ENCODE peak calls at places on chromosomes 6 and 20, in nine cellular contexts. H is BJ, T is fibroblast of pulmonary artery, B is RWPE2, J is fibroblast of the aortic adventitia, U is cardiac muscle cell, W is testis, M is GM06990, S is stomach. Q is an unnamed sample.

GRCh38 chr20:45782890-45783289 is 8.8 kb downstream of the WFDC3 start:
- DNase-seq in B (no peak), W (no peak), M (no peak), S (no peak), H (no peak), U (no peak), J (no peak), T (no peak), Q (no peak)

GRCh38 chr20:63700199-63701050 is 4.0 kb downstream of the TNFRSF6B start:
- DNase-seq in H (no peak), U (no peak), W (no peak), B (peak), M (no peak), S (no peak), J (no peak), T (no peak), Q (no peak)

GRCh38 chr20:44796758-44797457 is 13.4 kb downstream of the RIMS4 start:
- DNase-seq in M (no peak), U (no peak), H (no peak), J (no peak), S (no peak), W (no peak), T (no peak), B (no peak), Q (no peak)

GRCh38 chr20:43389839-43390626 is 67.7 kb upstream of the SRSF6 start:
- DNase-seq in M (no peak), B (no peak), J (no peak), T (no peak), U (peak), S (no peak), W (peak), H (no peak), Q (no peak)

GRCh38 chr20:34017610-34018009 is 23.9 kb downstream of the RALY start:
- DNase-seq in S (no peak), B (peak), T (peak), H (peak), U (no peak), M (no peak), J (peak), W (no peak), Q (peak)

GRCh38 chr6:107264357-107264831 is 149.1 kb upstream of the BEND3 start:
- DNase-seq in U (no peak), B (no peak), S (no peak), J (peak), H (no peak), T (peak), W (no peak), M (no peak), Q (peak)

GRCh38 chr20:34797012-34797720 is 28.3 kb downstream of the NCOA6 start:
- DNase-seq in T (no peak), H (no peak), U (no peak), B (no peak), W (no peak), J (no peak), S (no peak), M (no peak), Q (no peak)

GRCh38 chr20:51767018-51767866 is 948 bp downstream of the ATP9A start:
- DNase-seq in J (peak), M (peak), U (peak), H (no peak), S (peak), W (peak), T (peak), B (peak), Q (no peak)

GRCh38 chr6:79543886-79544285 is 6.7 kb upstream of the LCA5 start:
- DNase-seq in B (no peak), J (no peak), W (no peak), M (no peak), H (no peak), S (no peak), T (no peak), U (no peak), Q (no peak)

GRCh38 chr20:1163105-1163504 is 21.7 kb downstream of the TMEM74B start:
- DNase-seq in H (no peak), W (no peak), B (no peak), J (no peak), M (no peak), S (no peak), T (no peak), U (no peak), Q (no peak)

GRCh38 chr6:49949062-49949461 is 14.9 kb downstream of the DEFB114 start:
- DNase-seq in S (no peak), H (no peak), M (no peak), J (no peak), T (no peak), B (no peak), W (no peak), U (no peak), Q (no peak)
- H3K4me3 ChIP-seq in S (no peak), H (no peak), M (no peak), J (no peak), T (no peak), B (no peak), W (no peak), U (no peak), Q (no peak)

DNA sequence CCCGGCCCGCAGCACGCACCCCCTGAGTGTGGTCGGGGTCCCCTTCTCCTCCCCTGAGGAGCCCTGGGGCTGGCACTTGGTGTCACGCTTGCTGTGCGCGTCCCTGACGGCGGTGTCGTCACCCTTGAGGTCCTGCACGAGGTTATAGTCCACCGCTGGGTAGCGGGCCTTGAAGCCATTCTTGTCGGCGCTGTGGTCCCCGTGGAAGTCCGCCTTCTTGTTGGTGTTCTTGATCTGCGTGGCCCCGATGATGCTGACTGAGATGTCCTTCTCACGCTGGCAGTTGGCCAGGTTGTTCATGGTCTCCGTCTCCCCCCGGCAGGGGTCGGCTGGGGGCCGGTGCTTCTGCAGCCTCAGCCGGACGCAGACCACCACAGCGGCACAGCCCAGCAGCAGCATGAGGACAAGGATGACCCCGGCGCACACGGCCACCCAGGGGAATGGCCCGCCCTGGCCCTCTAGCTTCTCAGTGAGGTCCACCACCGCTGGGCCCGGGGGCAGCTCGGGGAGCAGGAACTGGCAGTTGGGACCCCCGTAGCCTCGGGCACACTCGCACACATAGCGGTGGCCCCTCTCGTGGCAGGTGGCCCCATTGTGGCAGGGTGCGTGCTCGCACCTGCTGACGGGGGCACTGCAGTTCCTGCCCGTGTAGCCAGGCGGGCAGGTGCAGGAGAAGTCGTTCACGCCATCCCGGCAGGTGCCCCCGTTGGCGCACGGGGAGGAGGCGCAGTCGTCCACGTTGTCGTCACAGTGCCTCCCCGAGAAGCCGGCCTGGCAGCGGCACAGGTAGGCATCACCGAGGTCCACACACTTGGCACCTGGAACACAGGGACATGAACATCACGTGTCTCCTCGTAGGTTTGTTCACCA is 7.4 kb downstream of the DLL1 start:
- DNase-seq in S (peak), B (peak), U (no peak), M (no peak), J (no peak), W (no peak), H (no peak), T (no peak), Q (no peak)
- TF ChIP-seq CTCF in S (no peak), B (no peak), U (no peak), M (no peak), J (no peak), W (no peak), H (no peak), T (no peak), Q (no peak)

DNA sequence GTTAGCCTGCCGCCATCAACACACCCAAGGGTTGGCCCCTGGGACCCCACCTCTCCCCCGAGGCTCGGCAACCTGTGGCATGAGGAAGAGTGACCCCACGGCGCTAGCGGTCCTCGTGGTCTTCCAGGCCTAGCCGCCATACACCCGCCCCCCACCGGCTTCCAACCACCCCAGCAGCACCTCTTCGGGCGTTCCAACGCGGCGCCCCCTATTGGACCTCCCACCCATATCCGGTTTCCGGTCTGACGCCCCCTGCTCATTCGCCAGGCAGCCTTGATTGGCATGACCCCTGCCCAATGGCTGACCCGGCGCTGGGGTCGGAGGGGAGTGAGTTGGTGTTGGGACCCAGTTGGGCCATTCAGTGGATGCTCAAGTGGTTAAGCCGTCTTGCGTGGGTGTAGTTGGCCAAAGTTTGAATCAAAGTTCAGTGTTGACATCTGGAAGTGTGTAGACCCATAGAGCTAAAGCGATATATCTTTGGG is at the start of gene GNAS-AS1:
- DNase-seq in M (peak), J (peak), S (peak), H (no peak), U (peak), B (peak), W (peak), T (peak), Q (peak)
- H3K4me3 ChIP-seq in M (peak), J (peak), S (peak), H (peak), U (peak), B (peak), W (peak), T (peak), Q (peak)

GRCh38 chr6:36809933-36810844 is 29.1 kb downstream of the CPNE5 start:
- DNase-seq in B (no peak), H (no peak), U (peak), M (no peak), W (no peak), T (no peak), S (no peak), J (no peak), Q (no peak)
- TF ChIP-seq CTCF in B (no peak), H (no peak), U (peak), M (no peak), W (no peak), T (peak), S (no peak), J (no peak), Q (peak)

GRCh38 chr6:48610846-48611245 is 499.8 kb upstream of the PTCHD4 start:
- DNase-seq in B (no peak), S (no peak), M (no peak), H (no peak), T (peak), J (peak), W (no peak), U (no peak), Q (peak)
- H3K4me3 ChIP-seq in B (no peak), S (no peak), M (no peak), H (no peak), T (no peak), J (no peak), W (no peak), U (no peak), Q (no peak)

DNA sequence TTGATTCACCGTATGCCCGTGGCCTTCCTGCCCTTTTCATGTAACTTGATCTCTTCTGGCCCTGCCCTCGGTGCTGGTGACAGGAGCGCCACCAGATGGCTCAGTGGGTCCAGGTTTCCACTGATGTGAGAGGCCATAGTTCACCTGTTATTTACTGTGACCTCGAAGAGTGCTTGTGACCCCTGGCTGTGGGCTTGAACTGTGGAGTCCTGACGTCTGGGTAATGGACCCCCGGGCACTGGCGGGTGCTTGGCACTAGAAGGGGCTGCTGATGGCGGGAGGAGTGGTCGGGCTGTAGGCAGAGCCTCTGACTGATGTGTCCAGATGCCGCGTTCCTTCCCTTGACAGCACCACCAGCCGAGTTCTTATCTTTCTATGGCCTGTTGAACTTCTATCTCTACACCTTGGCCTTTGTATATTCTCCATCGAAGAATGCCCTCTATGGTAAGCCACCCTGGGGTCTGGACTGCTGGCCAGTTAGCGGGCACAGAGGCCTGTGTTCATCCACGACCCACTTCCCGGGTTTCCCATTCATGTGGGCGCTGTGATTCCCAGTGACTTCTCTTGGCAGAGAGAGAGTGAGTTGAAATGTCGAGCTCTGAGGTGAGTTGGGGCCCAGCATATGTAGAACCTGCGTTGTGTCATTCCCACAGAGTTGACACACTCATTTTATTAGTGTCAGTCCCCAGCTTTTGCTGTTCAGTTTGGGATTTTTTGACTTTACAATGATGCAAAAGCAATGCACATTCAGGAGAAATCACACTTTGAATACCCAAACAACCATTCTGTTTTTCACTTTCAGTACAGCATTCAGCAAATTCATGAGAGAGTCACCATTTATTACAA is 14.9 kb downstream of the DYNLT1 start:
- DNase-seq in S (peak), W (no peak), T (no peak), J (no peak), B (peak), U (peak), H (no peak), M (no peak), Q (no peak)
- TF ChIP-seq CTCF in S (no peak), W (no peak), T (no peak), J (no peak), B (no peak), U (no peak), H (no peak), M (peak), Q (no peak)

DNA sequence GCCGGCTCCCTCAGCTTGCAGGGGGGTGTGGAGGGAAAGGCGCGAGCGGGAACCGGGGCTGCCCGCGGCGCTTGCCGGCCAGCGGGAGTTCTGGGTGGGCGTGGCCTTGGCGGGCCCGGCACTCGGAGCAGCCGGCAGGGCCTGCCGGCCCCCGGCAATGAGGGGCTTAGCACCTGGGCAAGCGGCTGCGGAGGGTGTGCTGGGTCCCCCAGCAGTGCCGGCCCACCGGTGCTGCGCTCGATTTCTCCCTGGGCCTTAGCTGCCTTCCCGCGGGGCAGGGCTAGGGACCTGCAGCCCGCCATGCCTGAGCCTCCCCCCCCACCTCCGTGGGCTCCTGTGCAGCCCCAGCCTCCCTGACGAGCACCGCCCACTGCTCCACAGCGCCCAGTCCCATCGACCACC is 514.5 kb upstream of the GJE1 start:
- DNase-seq in J (no peak), W (no peak), S (no peak), T (no peak), U (no peak), B (no peak), H (no peak), M (no peak), Q (no peak)
- H3K4me3 ChIP-seq in J (no peak), W (peak), S (no peak), T (no peak), U (no peak), B (no peak), H (no peak), M (no peak), Q (no peak)

DNA sequence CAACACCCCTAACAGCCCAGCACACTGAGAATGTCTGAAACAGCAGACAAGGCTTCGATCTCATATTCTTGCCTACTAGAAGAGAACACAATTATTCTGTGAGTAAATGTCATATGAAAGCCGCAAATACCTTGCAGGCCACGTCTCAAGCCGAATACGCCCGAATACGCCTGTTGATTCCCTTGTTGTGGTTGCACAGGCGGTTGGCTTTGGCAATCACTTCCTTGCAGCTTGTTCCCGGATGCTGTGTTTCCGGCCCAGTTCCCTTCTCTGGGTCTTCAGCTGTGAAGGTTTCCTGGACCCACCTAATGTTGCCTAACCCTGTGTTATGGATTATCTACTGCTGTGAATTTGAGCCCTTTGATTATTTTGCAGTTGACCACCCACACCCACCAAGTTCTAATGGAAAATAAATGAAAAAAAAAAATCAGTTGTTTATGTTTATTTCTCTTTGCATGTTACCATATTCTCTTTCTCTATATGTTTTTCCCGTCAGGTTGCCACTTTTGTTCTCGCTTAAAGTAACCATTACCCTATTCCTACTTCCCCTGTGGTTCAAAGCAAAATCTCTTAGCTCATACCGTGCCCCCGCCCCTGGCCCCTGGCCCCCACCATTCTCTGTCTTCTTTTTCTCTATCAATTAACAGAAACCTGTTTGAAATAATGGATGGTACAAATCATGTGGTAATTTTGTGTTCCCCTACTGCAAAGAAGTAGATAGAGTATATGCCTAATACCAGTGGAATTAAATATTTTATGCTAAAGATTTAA is 172.4 kb downstream of the ADGB start:
- DNase-seq in M (no peak), W (peak), U (no peak), H (no peak), B (no peak), T (no peak), J (no peak), S (no peak), Q (no peak)
- TF ChIP-seq CTCF in M (no peak), W (no peak), U (no peak), H (no peak), B (no peak), T (no peak), J (no peak), S (no peak), Q (no peak)

GRCh38 chr6:131572686-131573415 is at the start of gene ARG1:
- DNase-seq in J (no peak), T (no peak), W (no peak), S (no peak), M (no peak), B (no peak), U (no peak), H (no peak), Q (no peak)

GRCh38 chr6:131574686-131575085 is 1.7 kb downstream of the ARG1 start:
- DNase-seq in S (no peak), B (no peak), J (no peak), M (no peak), U (no peak), T (no peak), H (no peak), W (no peak), Q (no peak)

GRCh38 chr6:131575834-131576478 is 2.9 kb downstream of the ARG1 start:
- DNase-seq in B (no peak), M (no peak), T (no peak), W (no peak), H (no peak), U (no peak), J (no peak), S (no peak), Q (no peak)

GRCh38 chr6:131574133-131574532 is 1.1 kb downstream of the ARG1 start:
- DNase-seq in U (no peak), W (no peak), T (no peak), H (no peak), S (no peak), M (no peak), B (no peak), J (no peak), Q (no peak)
- H3K4me3 ChIP-seq in U (no peak), W (no peak), T (no peak), H (no peak), S (no peak), M (no peak), B (no peak), J (no peak), Q (no peak)

GRCh38 chr6:55941713-55942112 is 66.3 kb upstream of the BMP5 start:
- DNase-seq in J (peak), W (no peak), H (no peak), S (no peak), B (no peak), T (peak), M (no peak), U (no peak), Q (peak)
- TF ChIP-seq CTCF in J (peak), W (no peak), H (peak), S (no peak), B (peak), T (peak), M (no peak), U (no peak), Q (no peak)

Q was measured in cardiac fibroblast.